ENCODE peak calls at places on chromosomes 11 and 22, in seven cellular contexts. S is BE2C, K is AG04450, L is esophagus squamous epithelium, W is HCT116, D is heart left ventricle, I is endodermal cell. F is an unnamed sample.

GRCh38 chr11:76208829-76209670 is 2.7 kb upstream of the WNT11 start:
- DNase-seq in S (peak; percentile 84), K (no peak), L (no peak), W (no peak), D (peak; percentile 83), I (peak; percentile 94), F (no peak)

GRCh38 chr11:126319374-126319740 is 15.5 kb downstream of the DCPS start:
- DNase-seq in S (no peak), K (no peak), L (no peak), W (no peak), D (no peak), I (no peak), F (no peak)

GRCh38 chr22:22397292-22397870 is 111.2 kb downstream of the ZNF280B start:
- DNase-seq in S (no peak), K (no peak), L (no peak), W (peak; percentile 24), D (no peak), I (peak; percentile 70), F (peak; percentile 18)

GRCh38 chr22:26554956-26555355 is 35.0 kb downstream of the TPST2 start:
- DNase-seq in S (no peak), K (no peak), L (no peak), W (no peak), D (no peak), I (peak; percentile 66), F (no peak)

GRCh38 chr11:129888451-129888850 is 6.9 kb downstream of the NFRKB start:
- DNase-seq in S (no peak), K (no peak), L (no peak), W (no peak), D (no peak), I (no peak), F (no peak)

GRCh38 chr11:79466411-79466810 is 25.6 kb upstream of the TENM4 start:
- DNase-seq in S (no peak), K (peak; percentile 54), L (no peak), W (no peak), D (no peak), I (no peak), F (peak; percentile 47)

GRCh38 chr11:115623021-115623451 is 118.8 kb upstream of the CADM1 start:
- DNase-seq in S (no peak), K (peak; percentile 97), L (no peak), W (no peak), D (peak; percentile 83), I (no peak), F (peak; percentile 97)

GRCh38 chr22:35269630-35270029 is 12.3 kb downstream of the HMGXB4 start:
- DNase-seq in S (no peak), K (no peak), L (no peak), W (no peak), D (no peak), I (no peak), F (no peak)

GRCh38 chr11:102753267-102753666 is 27.2 kb downstream of the MMP10 start:
- DNase-seq in S (no peak), K (no peak), L (no peak), W (no peak), D (no peak), I (no peak), F (no peak)

GRCh38 chr11:76620471-76620870 is 50.1 kb downstream of the LRRC32 start:
- DNase-seq in S (no peak), K (peak; percentile 45), L (no peak), W (no peak), D (no peak), I (no peak), F (no peak)

GRCh38 chr11:15988693-15989231 is 367.6 kb downstream of the SOX6 start:
- DNase-seq in S (no peak), K (no peak), L (no peak), W (peak; percentile 19), D (no peak), I (peak; percentile 88), F (no peak)

DNA sequence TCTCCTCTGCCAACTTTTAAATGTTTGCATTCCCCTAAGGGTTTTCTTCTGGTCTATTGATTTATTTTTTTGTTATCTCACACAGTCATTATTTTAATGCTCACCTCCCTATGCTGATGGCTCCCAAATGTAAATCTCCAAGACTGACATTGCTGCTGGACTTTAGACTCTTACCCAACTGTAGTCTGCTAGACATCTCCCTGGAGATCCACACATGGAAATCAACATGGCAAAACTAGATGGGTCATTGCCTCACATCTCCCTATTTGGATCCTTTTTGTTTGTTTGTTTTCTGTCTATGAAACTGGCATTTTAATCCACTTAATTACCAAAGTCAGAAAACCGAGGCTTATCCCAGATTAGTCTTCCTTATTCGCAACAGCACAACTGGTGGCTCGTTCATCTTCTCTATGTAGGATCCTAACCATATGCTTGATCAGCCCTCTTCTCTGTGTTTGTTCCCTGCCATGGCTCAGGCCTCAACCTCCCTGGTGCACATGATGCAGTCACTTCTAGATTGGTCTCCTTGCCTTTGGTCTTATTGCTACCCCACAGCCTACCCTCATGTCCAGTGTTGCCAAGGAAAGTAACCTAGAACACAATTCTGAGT is 37.3 kb downstream of the SC5D start:
- DNase-seq in S (no peak), K (no peak), L (no peak), W (no peak), D (no peak), I (no peak), F (no peak)
- H3K27me3 ChIP-seq in S (peaks cover 5% of the 10 kb centered on the region), K (peaks cover 13% of the 10 kb centered on the region), L (no peaks in the 10 kb centered on the region), W (peaks cover 4% of the 10 kb centered on the region), D (no peaks in the 10 kb centered on the region), I (no peaks in the 10 kb centered on the region), F (no peaks in the 10 kb centered on the region)

GRCh38 chr22:18076060-18076497 is 1.7 kb upstream of the PEX26 start:
- DNase-seq in S (peak; percentile 65), K (peak; percentile 80), L (no peak), W (peak; percentile 75), D (peak; percentile 61), I (peak; percentile 78), F (no peak)

GRCh38 chr22:18077087-18077638 is 627 bp upstream of the PEX26 start:
- DNase-seq in S (no peak), K (no peak), L (no peak), W (no peak), D (no peak), I (no peak), F (no peak)

GRCh38 chr22:18077639-18078328 is at the start of gene PEX26:
- DNase-seq in S (peak; percentile 93), K (peak; percentile 86), L (peak; percentile 89), W (peak; percentile 87), D (peak; percentile 95), I (peak; percentile 97), F (no peak)

GRCh38 chr22:18079706-18080230 is 2.0 kb downstream of the PEX26 start:
- DNase-seq in S (no peak), K (no peak), L (no peak), W (no peak), D (no peak), I (no peak), F (no peak)

GRCh38 chr22:18078329-18079041 is 695 bp downstream of the PEX26 start:
- DNase-seq in S (peak; percentile 38), K (no peak), L (no peak), W (no peak), D (no peak), I (peak; percentile 72), F (no peak)
- TF ChIP-seq CTCF in S (no peak), K (peak; percentile 23), L (no peak), W (no peak), D (no peak), I (peak; percentile 54), F (no peak)

GRCh38 chr22:46061431-46062231 is 84.7 kb upstream of the WNT7B start:
- DNase-seq in S (no peak), K (no peak), L (no peak), W (no peak), D (no peak), I (peak; percentile 82), F (no peak)

GRCh38 chr22:46061124-46061410 is 84.1 kb upstream of the WNT7B start:
- DNase-seq in S (no peak), K (no peak), L (no peak), W (no peak), D (no peak), I (no peak), F (no peak)

GRCh38 chr22:46063861-46064235 is 86.5 kb upstream of the PPARA start:
- DNase-seq in S (no peak), K (no peak), L (no peak), W (no peak), D (peak; percentile 16), I (peak; percentile 12), F (no peak)

GRCh38 chr22:46062971-46063631 is 86.1 kb upstream of the WNT7B start:
- DNase-seq in S (no peak), K (no peak), L (no peak), W (no peak), D (peak; percentile 21), I (peak; percentile 26), F (no peak)

DNA sequence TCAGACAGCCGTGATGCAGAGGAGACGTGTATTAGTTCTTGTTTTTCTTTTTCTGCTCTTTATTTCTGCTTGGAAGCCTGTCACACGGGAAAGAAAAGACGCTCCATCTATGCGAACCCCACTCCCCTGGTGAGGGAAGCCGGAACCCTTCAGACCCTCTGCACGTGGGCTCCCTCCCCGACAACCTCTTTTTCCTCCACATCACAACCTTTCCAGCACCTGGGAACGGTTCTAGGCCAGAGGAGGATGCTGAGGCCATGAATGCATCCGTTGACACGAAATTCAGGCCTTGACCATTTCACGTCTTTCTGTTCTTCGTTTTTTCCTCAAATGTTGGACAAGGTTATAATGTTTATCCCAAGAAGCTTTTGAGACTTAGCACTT is 85.3 kb upstream of the WNT7B start:
- DNase-seq in S (no peak), K (no peak), L (no peak), W (no peak), D (no peak), I (no peak), F (no peak)
- H3K4me3 ChIP-seq in S (no peak overlapping the region), K (no peak overlapping the region), L (no peak overlapping the region), W (no peak overlapping the region), D (no peak overlapping the region), I (no peak overlapping the region), F (no peak overlapping the region)

GRCh38 chr11:69716099-69716498 is 12.3 kb upstream of the FGF19 start:
- DNase-seq in S (no peak), K (no peak), L (no peak), W (no peak), D (no peak), I (no peak), F (no peak)
- H3K27me3 ChIP-seq in S (no peaks in the 10 kb centered on the region), K (peaks cover 41% of the 10 kb centered on the region), L (peaks cover 3% of the 10 kb centered on the region), W (no peaks in the 10 kb centered on the region), D (peaks cover 39% of the 10 kb centered on the region), I (peaks cover 15% of the 10 kb centered on the region), F (peaks cover 38% of the 10 kb centered on the region)